ENCODE peak calls at places on chromosomes 5 and 9, in six cellular contexts. Q is nephron progenitor cell, G is H4, D is HT1080, I is GM20000, B is sigmoid colon. R is an unnamed sample.

GRCh38 chr9:107546859-107547258 is 57.3 kb upstream of the KLF4 start:
- DNase-seq in Q (no peak), G (no peak), D (no peak), I (no peak), B (no peak), R (no peak)

GRCh38 chr5:148740966-148741742 is 85.3 kb upstream of the ADRB2 start:
- DNase-seq in Q (no peak), G (peak; percentile 38), D (peak; percentile 76), I (peak; percentile 41), B (peak; percentile 63), R (peak; percentile 28)

GRCh38 chr5:93893050-93893449 is 151.7 kb upstream of the POU5F2 start:
- DNase-seq in Q (no peak), G (no peak), D (no peak), I (no peak), B (no peak), R (no peak)

GRCh38 chr5:27315541-27316282 is 277.3 kb upstream of the CDH9 start:
- DNase-seq in Q (no peak), G (peak; percentile 46), D (peak; percentile 67), I (no peak), B (no peak), R (no peak)

GRCh38 chr9:93500571-93501298 is 47.4 kb upstream of the FAM120AOS start:
- DNase-seq in Q (no peak), G (no peak), D (no peak), I (no peak), B (no peak), R (no peak)

GRCh38 chr9:134399435-134400056 is 73.3 kb downstream of the RXRA start:
- DNase-seq in Q (no peak), G (no peak), D (peak; percentile 55), I (no peak), B (no peak), R (no peak)

GRCh38 chr5:140319833-140320232 is 16.9 kb upstream of the PFDN1 start:
- DNase-seq in Q (no peak), G (no peak), D (no peak), I (no peak), B (no peak), R (no peak)

GRCh38 chr9:116589392-116590354 is 97.4 kb upstream of the TRIM32 start:
- DNase-seq in Q (peak; percentile 17), G (peak; percentile 67), D (peak; percentile 90), I (peak; percentile 12), B (no peak), R (no peak)

GRCh38 chr5:117590944-117591343 is 1016.3 kb upstream of the SEMA6A start:
- DNase-seq in Q (no peak), G (peak; percentile 68), D (peak; percentile 5), I (peak; percentile 22), B (no peak), R (no peak)

GRCh38 chr5:109739741-109740140 is 50.0 kb downstream of the MAN2A1 start:
- DNase-seq in Q (no peak), G (peak; percentile 44), D (peak; percentile 66), I (no peak), B (no peak), R (no peak)

GRCh38 chr5:180137401-180138213 is 66.0 kb upstream of the RNF130 start:
- DNase-seq in Q (no peak), G (no peak), D (no peak), I (no peak), B (peak; percentile 57), R (no peak)

GRCh38 chr9:22463205-22463604 is 16.6 kb downstream of the DMRTA1 start:
- DNase-seq in Q (no peak), G (no peak), D (peak; percentile 23), I (no peak), B (no peak), R (no peak)

GRCh38 chr5:168409601-168410458 is 76.4 kb upstream of the RARS1 start:
- DNase-seq in Q (no peak), G (peak; percentile 19), D (peak; percentile 86), I (peak; percentile 41), B (peak; percentile 62), R (no peak)

GRCh38 chr9:94861589-94862241 is 135.2 kb downstream of the AOPEP start:
- DNase-seq in Q (no peak), G (peak; percentile 88), D (peak; percentile 60), I (no peak), B (no peak), R (no peak)

GRCh38 chr5:80254767-80255424 is 952 bp downstream of the SERINC5 start:
- DNase-seq in Q (no peak), G (no peak), D (no peak), I (peak; percentile 43), B (no peak), R (no peak)

GRCh38 chr9:114272739-114273431 is 50.0 kb upstream of the ORM1 start:
- DNase-seq in Q (no peak), G (no peak), D (no peak), I (no peak), B (peak; percentile 49), R (peak; percentile 16)

GRCh38 chr5:150159741-150160179 is 4.1 kb upstream of the PDGFRB start:
- DNase-seq in Q (peak; percentile 59), G (no peak), D (no peak), I (no peak), B (no peak), R (no peak)

GRCh38 chr9:1875921-1876448 is 139.2 kb upstream of the SMARCA2 start:
- DNase-seq in Q (no peak), G (no peak), D (no peak), I (peak; percentile 73), B (no peak), R (peak; percentile 18)

GRCh38 chr9:137813167-137813566 is 64.4 kb upstream of the CACNA1B start:
- DNase-seq in Q (no peak), G (no peak), D (no peak), I (no peak), B (no peak), R (no peak)

GRCh38 chr9:94692601-94693000 is 33.9 kb upstream of the AOPEP start:
- DNase-seq in Q (no peak), G (no peak), D (no peak), I (no peak), B (no peak), R (no peak)

R was measured in left colon.